ENCODE peak calls at places on chromosome 1, in nine cellular contexts. V is hypothalamus; P is GDM1; T is stimulated activated CD4-positive, alpha-beta T cell treated with anti-CD3 and anti-CD28 coated beads, Interleukin-2, amount 100 ng/mL, for 48 hours; N is HFF-Myc; U is stimulated activated CD8-positive, alpha-beta memory T cell treated with anti-CD3 and anti-CD28 coated beads, Interleukin-7, amount 100 ng/mL, for 48 hours; J is hippocampal formation; B is NCI-H1694 treated with DMSO at 0.1 percent for 48 hours; M is breast epithelium. F is an unnamed sample.

GRCh38 chr1:39472826-39473225 is 18.6 kb upstream of the BMP8A start:
- DNase-seq in V (no peak), P (no peak), T (no peak), N (no peak), U (no peak), J (no peak), B (no peak), M (no peak), F (no peak)

GRCh38 chr1:54547601-54548388 is at the start of gene ACOT11:
- DNase-seq in V (peak; percentile 42), P (peak; percentile 28), T (no peak), N (no peak), U (no peak), J (peak; percentile 84), B (peak; percentile 95), M (peak; percentile 71), F (no peak)

GRCh38 chr1:152141971-152142584 is 16.9 kb downstream of the RPTN start:
- DNase-seq in V (no peak), P (peak; percentile 13), T (no peak), N (peak; percentile 29), U (no peak), J (peak; percentile 22), B (peak; percentile 33), M (peak; percentile 54), F (peak; percentile 78)

GRCh38 chr1:56575865-56576264 is 3.5 kb downstream of the PLPP3 start:
- DNase-seq in V (no peak), P (no peak), T (no peak), N (no peak), U (no peak), J (no peak), B (no peak), M (no peak), F (no peak)

GRCh38 chr1:67052741-67053534 is 1.0 kb downstream of the SLC35D1 start:
- DNase-seq in V (no peak), P (peak; percentile 22), T (peak; percentile 18), N (no peak), U (peak; percentile 0), J (peak; percentile 23), B (no peak), M (peak; percentile 67), F (peak; percentile 20)

GRCh38 chr1:12206792-12207424 is 22.9 kb upstream of the VPS13D start:
- DNase-seq in V (no peak), P (no peak), T (no peak), N (no peak), U (no peak), J (no peak), B (no peak), M (no peak), F (no peak)

GRCh38 chr1:152034654-152035405 is 2.0 kb downstream of the S100A11 start:
- DNase-seq in V (no peak), P (no peak), T (peak; percentile 64), N (peak; percentile 68), U (no peak), J (no peak), B (peak; percentile 35), M (no peak), F (peak; percentile 82)

GRCh38 chr1:14969006-14969405 is 184.5 kb upstream of the TMEM51 start:
- DNase-seq in V (no peak), P (no peak), T (peak; percentile 29), N (no peak), U (no peak), J (no peak), B (no peak), M (no peak), F (no peak)

GRCh38 chr1:43576521-43576920 is 45.8 kb downstream of the PTPRF start:
- DNase-seq in V (no peak), P (no peak), T (no peak), N (no peak), U (no peak), J (no peak), B (no peak), M (no peak), F (no peak)

GRCh38 chr1:19804786-19805390 is 5.2 kb upstream of the TMCO4 start:
- DNase-seq in V (no peak), P (no peak), T (no peak), N (no peak), U (no peak), J (no peak), B (no peak), M (no peak), F (no peak)

GRCh38 chr1:5597991-5598823 is 394.0 kb downstream of the NPHP4 start:
- DNase-seq in V (no peak), P (no peak), T (no peak), N (no peak), U (no peak), J (no peak), B (no peak), M (peak; percentile 30), F (no peak)

GRCh38 chr1:111729271-111729921 is 9.8 kb downstream of the INKA2 start:
- DNase-seq in V (no peak), P (no peak), T (no peak), N (no peak), U (no peak), J (no peak), B (no peak), M (no peak), F (no peak)

GRCh38 chr1:1270813-1271212 is 2.8 kb downstream of the UBE2J2 start:
- DNase-seq in V (no peak), P (no peak), T (no peak), N (no peak), U (no peak), J (no peak), B (no peak), M (no peak), F (no peak)

GRCh38 chr1:102191723-102192122 is 195.0 kb upstream of the OLFM3 start:
- DNase-seq in V (no peak), P (peak; percentile 36), T (no peak), N (no peak), U (no peak), J (peak; percentile 11), B (peak; percentile 26), M (no peak), F (peak; percentile 54)

GRCh38 chr1:51433269-51433971 is 85.6 kb downstream of the EPS15 start:
- DNase-seq in V (no peak), P (no peak), T (no peak), N (peak; percentile 9), U (no peak), J (no peak), B (no peak), M (no peak), F (no peak)

GRCh38 chr1:24707659-24708058 is 37.6 kb upstream of the CLIC4 start:
- DNase-seq in V (no peak), P (no peak), T (no peak), N (no peak), U (no peak), J (no peak), B (no peak), M (no peak), F (no peak)

GRCh38 chr1:159465191-159465603 is 25.7 kb downstream of the OR10J1 start:
- DNase-seq in V (no peak), P (no peak), T (no peak), N (no peak), U (no peak), J (no peak), B (no peak), M (no peak), F (no peak)

GRCh38 chr1:110927484-110928075 is 36.1 kb downstream of the LRIF1 start:
- DNase-seq in V (no peak), P (no peak), T (no peak), N (no peak), U (no peak), J (no peak), B (no peak), M (no peak), F (peak; percentile 51)

GRCh38 chr1:107195476-107195875 is 54.6 kb downstream of the NTNG1 start:
- DNase-seq in V (no peak), P (no peak), T (no peak), N (no peak), U (no peak), J (no peak), B (no peak), M (no peak), F (no peak)

GRCh38 chr1:47231314-47232186 is 475 bp downstream of the TAL1 start:
- DNase-seq in V (no peak), P (peak; percentile 82), T (no peak), N (no peak), U (no peak), J (no peak), B (no peak), M (no peak), F (no peak)

GRCh38 chr1:173161510-173162221 is 45.5 kb downstream of the TNFSF4 start:
- DNase-seq in V (no peak), P (no peak), T (no peak), N (peak; percentile 16), U (no peak), J (no peak), B (no peak), M (no peak), F (no peak)

GRCh38 chr1:19403256-19403655 is 82.1 kb downstream of the CAPZB start:
- DNase-seq in V (no peak), P (no peak), T (no peak), N (no peak), U (no peak), J (no peak), B (no peak), M (no peak), F (no peak)

GRCh38 chr1:245896258-245896657 is 610.8 kb downstream of the SMYD3 start:
- DNase-seq in V (no peak), P (no peak), T (no peak), N (no peak), U (no peak), J (no peak), B (no peak), M (no peak), F (no peak)

GRCh38 chr1:161071886-161072371 is 2.2 kb upstream of the ARHGAP30 start:
- DNase-seq in V (no peak), P (peak; percentile 62), T (peak; percentile 41), N (no peak), U (no peak), J (no peak), B (no peak), M (peak; percentile 55), F (peak; percentile 25)

GRCh38 chr1:38223391-38223790 is 176.8 kb upstream of the POU3F1 start:
- DNase-seq in V (no peak), P (no peak), T (no peak), N (no peak), U (no peak), J (no peak), B (no peak), M (no peak), F (no peak)